ENCODE peak calls at places on chromosomes 12 and 14, in five cellular contexts. T, A, B, D and W are unnamed samples.

GRCh38 chr14:54354968-54355641 is 41.7 kb upstream of the CDKN3 start:
- DNase-seq in T (no peak), A (no peak), B (no peak), D (no peak), W (no peak)

GRCh38 chr14:64920465-64920864 is 6.2 kb downstream of the CHURC1 start:
- DNase-seq in T (no peak), A (no peak), B (no peak), D (no peak), W (no peak)

GRCh38 chr12:12483438-12483837 is 79.2 kb downstream of the DUSP16 start:
- DNase-seq in T (no peak), A (no peak), B (no peak), D (no peak), W (no peak)

GRCh38 chr12:45336331-45336730 is 120.4 kb downstream of the ANO6 start:
- DNase-seq in T (no peak), A (no peak), B (peak; percentile 17), D (no peak), W (no peak)

GRCh38 chr12:1812650-1813302 is 7.6 kb upstream of the LRTM2 start:
- DNase-seq in T (no peak), A (no peak), B (no peak), D (no peak), W (no peak)

GRCh38 chr12:6735448-6736191 is 11.8 kb downstream of the COPS7A start:
- DNase-seq in T (peak; percentile 81), A (peak; percentile 24), B (peak; percentile 68), D (peak; percentile 63), W (no peak)

GRCh38 chr14:33412450-33412849 is 473.8 kb downstream of the NPAS3 start:
- DNase-seq in T (no peak), A (no peak), B (no peak), D (no peak), W (no peak)

GRCh38 chr14:75434557-75435248 is 6.9 kb downstream of the JDP2 start:
- DNase-seq in T (no peak), A (no peak), B (no peak), D (no peak), W (no peak)

GRCh38 chr12:124501080-124501642 is 66.3 kb downstream of the NCOR2 start:
- DNase-seq in T (no peak), A (no peak), B (no peak), D (no peak), W (no peak)

GRCh38 chr14:75467763-75468162 is 39.9 kb downstream of the JDP2 start:
- DNase-seq in T (peak; percentile 65), A (no peak), B (no peak), D (no peak), W (no peak)

GRCh38 chr12:93502802-93503623 is 35.7 kb downstream of the MRPL42 start:
- DNase-seq in T (no peak), A (peak; percentile 65), B (peak; percentile 6), D (peak; percentile 20), W (no peak)

GRCh38 chr14:75454963-75455546 is 27.2 kb downstream of the JDP2 start:
- DNase-seq in T (peak; percentile 89), A (no peak), B (peak; percentile 70), D (no peak), W (no peak)

GRCh38 chr12:10354502-10354901 is 35.3 kb downstream of the KLRK1 start:
- DNase-seq in T (no peak), A (no peak), B (no peak), D (no peak), W (no peak)

GRCh38 chr12:20527396-20528154 is 159.2 kb downstream of the PDE3A start:
- DNase-seq in T (no peak), A (no peak), B (peak; percentile 14), D (no peak), W (no peak)

GRCh38 chr14:64736271-64737131 is 32.3 kb downstream of the PLEKHG3 start:
- DNase-seq in T (no peak), A (no peak), B (no peak), D (no peak), W (no peak)

GRCh38 chr12:51911788-51912711 is 4.7 kb downstream of the ACVRL1 start:
- DNase-seq in T (peak; percentile 72), A (no peak), B (no peak), D (peak; percentile 31), W (no peak)

GRCh38 chr12:108194585-108194984 is 65.5 kb downstream of the WSCD2 start:
- DNase-seq in T (no peak), A (no peak), B (no peak), D (no peak), W (no peak)